ENCODE peak calls at places on chromosomes 5 and 9, in four cellular contexts. One of them, this sample, is unnamed.

GRCh38 chr9:76926324-76926731 is 20.4 kb upstream of the PRUNE2 start:
- DNase-seq in cardiac muscle cell: no peak
- DNase-seq in CD4-positive, alpha-beta T cell: no peak
- DNase-seq in bronchial epithelial cell: peak; percentile 45
- DNase-seq in this sample: no peak

GRCh38 chr9:99490736-99491135 is 268.7 kb downstream of the SEC61B start:
- DNase-seq in CD4-positive, alpha-beta T cell: no peak
- DNase-seq in bronchial epithelial cell: no peak
- DNase-seq in cardiac muscle cell: no peak
- DNase-seq in this sample: no peak

GRCh38 chr9:10562581-10563343 is 50.0 kb downstream of the PTPRD start:
- DNase-seq in bronchial epithelial cell: peak; percentile 99
- DNase-seq in CD4-positive, alpha-beta T cell: no peak
- DNase-seq in cardiac muscle cell: no peak
- DNase-seq in this sample: no peak

GRCh38 chr5:151805414-151806225 is 33.9 kb downstream of the G3BP1 start:
- DNase-seq in CD4-positive, alpha-beta T cell: no peak
- DNase-seq in cardiac muscle cell: no peak
- DNase-seq in bronchial epithelial cell: no peak
- DNase-seq in this sample: no peak

GRCh38 chr9:98657897-98658296 is 50.8 kb downstream of the GABBR2 start:
- DNase-seq in CD4-positive, alpha-beta T cell: no peak
- DNase-seq in bronchial epithelial cell: peak; percentile 85
- DNase-seq in cardiac muscle cell: no peak
- DNase-seq in this sample: no peak

GRCh38 chr9:130227833-130228232 is 37.7 kb upstream of the HMCN2 start:
- DNase-seq in bronchial epithelial cell: no peak
- DNase-seq in CD4-positive, alpha-beta T cell: no peak
- DNase-seq in cardiac muscle cell: no peak
- DNase-seq in this sample: no peak

GRCh38 chr5:148311516-148311915 is 707 bp upstream of the SPINK7 start:
- DNase-seq in CD4-positive, alpha-beta T cell: no peak
- DNase-seq in bronchial epithelial cell: no peak
- DNase-seq in cardiac muscle cell: no peak
- DNase-seq in this sample: no peak

GRCh38 chr5:56169281-56169680 is 63.8 kb downstream of the ANKRD55 start:
- DNase-seq in cardiac muscle cell: no peak
- DNase-seq in CD4-positive, alpha-beta T cell: no peak
- DNase-seq in bronchial epithelial cell: no peak
- DNase-seq in this sample: no peak

GRCh38 chr9:107266624-107267369 is 16.3 kb upstream of the RAD23B start:
- DNase-seq in cardiac muscle cell: no peak
- DNase-seq in CD4-positive, alpha-beta T cell: no peak
- DNase-seq in bronchial epithelial cell: no peak
- DNase-seq in this sample: no peak

DNA sequence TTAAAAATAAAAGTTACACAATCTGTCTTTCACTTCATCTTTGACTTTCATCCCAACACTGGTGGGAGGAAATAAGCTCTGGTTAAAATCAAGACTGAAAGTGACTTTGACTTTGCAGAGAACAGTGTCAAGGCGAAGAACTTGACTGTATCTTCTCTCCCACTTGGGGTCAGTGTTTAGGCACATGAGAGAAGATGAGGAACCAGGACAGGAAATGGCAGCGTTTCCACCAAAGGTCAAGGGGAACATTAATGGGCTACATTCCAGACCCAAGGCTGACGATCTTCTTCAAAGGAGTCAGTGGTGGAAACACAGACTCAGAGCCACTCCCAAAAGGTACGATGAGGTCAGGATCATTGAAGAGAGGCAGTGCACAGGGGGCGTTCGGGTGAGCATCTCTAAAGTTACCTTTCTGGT is 409.5 kb downstream of the ARHGEF28 start:
- DNase-seq in bronchial epithelial cell: peak; percentile 69
- DNase-seq in cardiac muscle cell: peak; percentile 29
- DNase-seq in CD4-positive, alpha-beta T cell: no peak
- DNase-seq in this sample: no peak
- TF ChIP-seq CTCF in bronchial epithelial cell: peak; percentile 31
- TF ChIP-seq CTCF in cardiac muscle cell: peak; percentile 63
- TF ChIP-seq CTCF in CD4-positive, alpha-beta T cell: no peak
- TF ChIP-seq CTCF in this sample: no peak

GRCh38 chr5:10111575-10111974 is 138.1 kb downstream of the ATPSCKMT start:
- DNase-seq in CD4-positive, alpha-beta T cell: no peak
- DNase-seq in bronchial epithelial cell: peak; percentile 48
- DNase-seq in cardiac muscle cell: peak; percentile 60
- DNase-seq in this sample: no peak
- TF ChIP-seq CTCF in CD4-positive, alpha-beta T cell: no peak
- TF ChIP-seq CTCF in bronchial epithelial cell: peak; percentile 54
- TF ChIP-seq CTCF in cardiac muscle cell: peak; percentile 56
- TF ChIP-seq CTCF in this sample: no peak

GRCh38 chr5:37054391-37054790 is 177.8 kb downstream of the NIPBL start:
- DNase-seq in cardiac muscle cell: no peak
- DNase-seq in bronchial epithelial cell: no peak
- DNase-seq in CD4-positive, alpha-beta T cell: no peak
- DNase-seq in this sample: no peak
- TF ChIP-seq CTCF in cardiac muscle cell: no peak
- TF ChIP-seq CTCF in bronchial epithelial cell: no peak
- TF ChIP-seq CTCF in CD4-positive, alpha-beta T cell: no peak
- TF ChIP-seq CTCF in this sample: no peak

GRCh38 chr9:122835313-122835731 is 6.9 kb upstream of the PDCL start:
- DNase-seq in CD4-positive, alpha-beta T cell: peak; percentile 24
- DNase-seq in cardiac muscle cell: peak; percentile 22
- DNase-seq in bronchial epithelial cell: no peak
- DNase-seq in this sample: no peak
- TF ChIP-seq CTCF in CD4-positive, alpha-beta T cell: peak; percentile 32
- TF ChIP-seq CTCF in cardiac muscle cell: peak; percentile 3
- TF ChIP-seq CTCF in bronchial epithelial cell: no peak
- TF ChIP-seq CTCF in this sample: no peak

GRCh38 chr9:113999256-114000062 is 78.6 kb downstream of the AMBP start:
- DNase-seq in cardiac muscle cell: no peak
- DNase-seq in CD4-positive, alpha-beta T cell: no peak
- DNase-seq in bronchial epithelial cell: no peak
- DNase-seq in this sample: no peak

GRCh38 chr9:114000063-114000454 is 78.0 kb downstream of the AMBP start:
- DNase-seq in CD4-positive, alpha-beta T cell: no peak
- DNase-seq in cardiac muscle cell: no peak
- DNase-seq in bronchial epithelial cell: no peak
- DNase-seq in this sample: no peak

GRCh38 chr9:113998114-113998513 is 80.0 kb downstream of the AMBP start:
- DNase-seq in CD4-positive, alpha-beta T cell: no peak
- DNase-seq in bronchial epithelial cell: no peak
- DNase-seq in cardiac muscle cell: no peak
- DNase-seq in this sample: no peak

GRCh38 chr9:113997610-113998009 is 80.5 kb downstream of the AMBP start:
- DNase-seq in bronchial epithelial cell: no peak
- DNase-seq in CD4-positive, alpha-beta T cell: no peak
- DNase-seq in cardiac muscle cell: no peak
- DNase-seq in this sample: no peak

GRCh38 chr9:113998529-113999255 is 79.4 kb downstream of the AMBP start:
- DNase-seq in bronchial epithelial cell: no peak
- DNase-seq in CD4-positive, alpha-beta T cell: no peak
- DNase-seq in cardiac muscle cell: no peak
- DNase-seq in this sample: no peak
- TF ChIP-seq CTCF in bronchial epithelial cell: peak; percentile 12
- TF ChIP-seq CTCF in CD4-positive, alpha-beta T cell: no peak
- TF ChIP-seq CTCF in cardiac muscle cell: peak; percentile 25
- TF ChIP-seq CTCF in this sample: no peak

GRCh38 chr5:32831630-32832029 is 120.5 kb downstream of the NPR3 start:
- DNase-seq in cardiac muscle cell: no peak
- DNase-seq in bronchial epithelial cell: no peak
- DNase-seq in CD4-positive, alpha-beta T cell: no peak
- DNase-seq in this sample: no peak

GRCh38 chr5:32833127-32833526 is 122.0 kb downstream of the NPR3 start:
- DNase-seq in CD4-positive, alpha-beta T cell: no peak
- DNase-seq in bronchial epithelial cell: peak; percentile 33
- DNase-seq in cardiac muscle cell: no peak
- DNase-seq in this sample: no peak

GRCh38 chr5:32827981-32828380 is 116.9 kb downstream of the NPR3 start:
- DNase-seq in bronchial epithelial cell: no peak
- DNase-seq in cardiac muscle cell: no peak
- DNase-seq in CD4-positive, alpha-beta T cell: no peak
- DNase-seq in this sample: no peak

GRCh38 chr5:32833621-32834102 is 122.5 kb downstream of the NPR3 start:
- DNase-seq in cardiac muscle cell: no peak
- DNase-seq in CD4-positive, alpha-beta T cell: no peak
- DNase-seq in bronchial epithelial cell: no peak
- DNase-seq in this sample: no peak

DNA sequence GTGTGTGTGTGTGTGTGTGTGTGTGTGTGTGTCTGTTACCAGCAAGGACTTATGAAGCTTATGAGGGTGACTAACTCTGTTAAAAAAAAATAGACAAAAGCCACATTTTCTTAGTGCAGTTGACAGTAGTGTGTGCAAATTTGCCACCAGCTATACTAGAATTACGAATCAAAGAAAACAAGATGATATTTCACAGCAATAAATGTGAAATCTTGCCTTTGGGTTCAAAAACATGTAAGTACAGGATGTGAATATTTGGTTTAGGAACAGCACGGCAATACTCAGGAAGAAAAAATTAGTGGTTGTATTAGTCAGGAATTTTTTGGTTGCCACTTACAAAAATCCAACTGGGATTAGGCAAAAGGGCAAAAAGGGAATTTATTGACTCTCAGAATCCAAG is 117.4 kb downstream of the NPR3 start:
- DNase-seq in CD4-positive, alpha-beta T cell: no peak
- DNase-seq in bronchial epithelial cell: peak; percentile 13
- DNase-seq in cardiac muscle cell: no peak
- DNase-seq in this sample: no peak
- TF ChIP-seq CTCF in CD4-positive, alpha-beta T cell: no peak
- TF ChIP-seq CTCF in bronchial epithelial cell: no peak
- TF ChIP-seq CTCF in cardiac muscle cell: no peak
- TF ChIP-seq CTCF in this sample: no peak

GRCh38 chr5:172575416-172575815 is 65.6 kb upstream of the NEURL1B start:
- DNase-seq in cardiac muscle cell: no peak
- DNase-seq in bronchial epithelial cell: no peak
- DNase-seq in CD4-positive, alpha-beta T cell: no peak
- DNase-seq in this sample: no peak

GRCh38 chr5:172575816-172576215 is 65.2 kb upstream of the NEURL1B start:
- DNase-seq in CD4-positive, alpha-beta T cell: no peak
- DNase-seq in cardiac muscle cell: no peak
- DNase-seq in bronchial epithelial cell: no peak
- DNase-seq in this sample: no peak

GRCh38 chr5:172573115-172573882 is 67.8 kb upstream of the NEURL1B start:
- DNase-seq in CD4-positive, alpha-beta T cell: no peak
- DNase-seq in cardiac muscle cell: no peak
- DNase-seq in bronchial epithelial cell: no peak
- DNase-seq in this sample: no peak

GRCh38 chr5:172574845-172575170 is 66.3 kb upstream of the NEURL1B start:
- DNase-seq in cardiac muscle cell: no peak
- DNase-seq in bronchial epithelial cell: no peak
- DNase-seq in CD4-positive, alpha-beta T cell: no peak
- DNase-seq in this sample: no peak

GRCh38 chr5:172573986-172574844 is 66.8 kb upstream of the NEURL1B start:
- DNase-seq in cardiac muscle cell: no peak
- DNase-seq in bronchial epithelial cell: no peak
- DNase-seq in CD4-positive, alpha-beta T cell: no peak
- DNase-seq in this sample: no peak
- TF ChIP-seq CTCF in cardiac muscle cell: no peak
- TF ChIP-seq CTCF in bronchial epithelial cell: no peak
- TF ChIP-seq CTCF in CD4-positive, alpha-beta T cell: no peak
- TF ChIP-seq CTCF in this sample: no peak

GRCh38 chr9:90331826-90332575 is 310.6 kb downstream of the DIRAS2 start:
- DNase-seq in CD4-positive, alpha-beta T cell: no peak
- DNase-seq in cardiac muscle cell: peak; percentile 6
- DNase-seq in bronchial epithelial cell: peak; percentile 62
- DNase-seq in this sample: no peak

GRCh38 chr9:90326219-90326618 is 316.4 kb downstream of the DIRAS2 start:
- DNase-seq in bronchial epithelial cell: peak; percentile 15
- DNase-seq in CD4-positive, alpha-beta T cell: no peak
- DNase-seq in cardiac muscle cell: no peak
- DNase-seq in this sample: no peak

GRCh38 chr9:90333226-90333625 is 309.4 kb downstream of the DIRAS2 start:
- DNase-seq in bronchial epithelial cell: no peak
- DNase-seq in CD4-positive, alpha-beta T cell: no peak
- DNase-seq in cardiac muscle cell: peak; percentile 4
- DNase-seq in this sample: no peak

GRCh38 chr9:90330215-90330614 is 312.4 kb downstream of the DIRAS2 start:
- DNase-seq in CD4-positive, alpha-beta T cell: no peak
- DNase-seq in bronchial epithelial cell: no peak
- DNase-seq in cardiac muscle cell: peak; percentile 74
- DNase-seq in this sample: no peak
- TF ChIP-seq CTCF in CD4-positive, alpha-beta T cell: no peak
- TF ChIP-seq CTCF in bronchial epithelial cell: no peak
- TF ChIP-seq CTCF in cardiac muscle cell: no peak
- TF ChIP-seq CTCF in this sample: no peak

This sample was measured in omental fat pad.